ENCODE peak calls at places on chromosomes 5 and 9, in nine cellular contexts. V, Y, H, Z, U, A, B, I and T are unnamed samples.

GRCh38 chr9:126504977-126505455 is 108.7 kb upstream of the LMX1B start:
- DNase-seq in H (no peak), B (no peak), V (no peak), U (no peak), I (no peak), Z (no peak), Y (no peak), A (peak; percentile 52), T (no peak)

GRCh38 chr5:148807845-148808244 is 18.6 kb upstream of the ADRB2 start:
- DNase-seq in U (no peak), B (no peak), Y (no peak), H (no peak), Z (no peak), A (no peak), I (no peak), V (no peak), T (no peak)

GRCh38 chr9:107137495-107138202 is 145.4 kb upstream of the RAD23B start:
- DNase-seq in U (no peak), A (no peak), B (no peak), H (peak; percentile 58), V (no peak), Z (no peak), I (peak; percentile 45), Y (no peak), T (no peak)

GRCh38 chr5:124790895-124791732 is 44.7 kb upstream of the ZNF608 start:
- DNase-seq in B (no peak), I (peak; percentile 66), U (no peak), V (peak; percentile 9), Y (no peak), A (no peak), Z (no peak), H (no peak), T (peak; percentile 49)

GRCh38 chr5:87121315-87122170 is 146.1 kb upstream of the RASA1 start:
- DNase-seq in V (no peak), B (peak; percentile 62), H (peak; percentile 29), Z (no peak), A (no peak), I (peak; percentile 49), Y (no peak), U (peak; percentile 30), T (no peak)

GRCh38 chr9:69104830-69105527 is 69.1 kb upstream of the TJP2 start:
- DNase-seq in B (no peak), I (peak; percentile 85), V (no peak), H (no peak), Y (no peak), Z (no peak), A (no peak), U (no peak), T (peak; percentile 34)

GRCh38 chr9:85402541-85402940 is 339.2 kb downstream of the AGTPBP1 start:
- DNase-seq in Z (no peak), I (no peak), H (no peak), U (no peak), B (no peak), V (no peak), Y (no peak), A (no peak), T (no peak)

GRCh38 chr5:90873033-90873517 is 314.5 kb downstream of the ADGRV1 start:
- DNase-seq in B (no peak), Y (no peak), I (no peak), A (no peak), V (no peak), U (peak; percentile 31), Z (no peak), H (no peak), T (no peak)

GRCh38 chr9:125911861-125912260 is 164.7 kb downstream of the PBX3 start:
- DNase-seq in B (no peak), Z (no peak), V (no peak), H (no peak), A (no peak), Y (no peak), U (no peak), I (no peak), T (no peak)

GRCh38 chr5:107576736-107577440 is 93.8 kb downstream of the EFNA5 start:
- DNase-seq in U (no peak), I (no peak), Y (no peak), A (no peak), H (no peak), Z (no peak), V (no peak), B (no peak), T (no peak)

GRCh38 chr5:120093178-120093577 is 370.9 kb upstream of the PRR16 start:
- DNase-seq in Z (no peak), I (no peak), H (no peak), V (no peak), A (no peak), B (no peak), U (no peak), Y (no peak), T (no peak)

GRCh38 chr9:128162215-128163026 is 2.4 kb downstream of the BBLN start:
- DNase-seq in B (no peak), I (no peak), Y (no peak), Z (no peak), U (no peak), H (peak; percentile 50), V (no peak), A (no peak), T (no peak)

GRCh38 chr5:93189707-93190120 is 391.3 kb downstream of the NR2F1-AS1 start:
- DNase-seq in B (peak; percentile 86), U (no peak), Z (no peak), V (peak; percentile 35), H (peak; percentile 38), A (no peak), I (peak; percentile 47), Y (no peak), T (no peak)

GRCh38 chr5:158877124-158877581 is 222.6 kb downstream of the EBF1 start:
- DNase-seq in H (no peak), I (no peak), V (no peak), B (no peak), Y (no peak), A (no peak), Z (no peak), U (no peak), T (no peak)

GRCh38 chr5:220008-220407 is 1.9 kb downstream of the SDHA start:
- DNase-seq in H (no peak), I (no peak), Z (no peak), A (no peak), U (no peak), V (no peak), Y (no peak), B (no peak), T (no peak)

GRCh38 chr9:108207611-108208051 is 648.2 kb downstream of the ACTL7B start:
- DNase-seq in B (peak; percentile 29), H (no peak), I (no peak), A (no peak), Z (no peak), U (no peak), V (no peak), Y (no peak), T (no peak)

GRCh38 chr9:84107995-84108394 is 127.4 kb downstream of the RMI1 start:
- DNase-seq in U (no peak), A (no peak), B (no peak), Y (no peak), H (no peak), Z (no peak), I (no peak), V (no peak), T (no peak)

GRCh38 chr9:38127271-38127839 is 58.3 kb upstream of the SHB start:
- DNase-seq in A (no peak), Y (no peak), U (no peak), Z (no peak), I (no peak), V (no peak), H (no peak), B (no peak), T (no peak)

GRCh38 chr9:95815153-95815552 is 60.3 kb upstream of the ERCC6L2 start:
- DNase-seq in U (no peak), Y (no peak), V (no peak), H (peak; percentile 41), Z (no peak), A (no peak), I (no peak), B (no peak), T (no peak)

GRCh38 chr5:143124593-143124992 is 278.9 kb downstream of the NR3C1 start:
- DNase-seq in V (no peak), B (no peak), Y (no peak), Z (no peak), A (no peak), U (no peak), H (no peak), I (no peak), T (no peak)

GRCh38 chr5:81425569-81425968 is 31.6 kb upstream of the ACOT12 start:
- DNase-seq in I (peak; percentile 61), U (no peak), Y (peak; percentile 31), Z (no peak), V (no peak), B (no peak), H (peak; percentile 39), A (no peak), T (peak; percentile 35)

GRCh38 chr5:176542135-176542595 is 5.0 kb upstream of the RNF44 start:
- DNase-seq in I (no peak), V (no peak), Z (no peak), Y (no peak), H (no peak), B (no peak), A (no peak), U (peak; percentile 68), T (no peak)

GRCh38 chr9:130663258-130664171 is 879 bp upstream of the PRDM12 start:
- DNase-seq in Z (no peak), V (no peak), I (no peak), H (peak; percentile 50), A (no peak), U (no peak), Y (no peak), B (no peak), T (no peak)

GRCh38 chr9:78149738-78150291 is 86.1 kb upstream of the CEP78 start:
- DNase-seq in H (no peak), U (no peak), A (no peak), Y (no peak), V (no peak), Z (no peak), B (no peak), I (no peak), T (no peak)

GRCh38 chr5:57895766-57896165 is 413.2 kb upstream of the ACTBL2 start:
- DNase-seq in H (no peak), A (no peak), B (peak; percentile 39), Y (no peak), I (no peak), V (no peak), U (no peak), Z (no peak), T (no peak)

GRCh38 chr5:175558801-175559480 is 80.6 kb downstream of the SFXN1 start:
- DNase-seq in V (no peak), Z (no peak), B (no peak), A (no peak), Y (no peak), H (no peak), U (no peak), I (no peak), T (no peak)

GRCh38 chr9:110131499-110131898 is 76.5 kb downstream of the C9orf152 start:
- DNase-seq in B (no peak), H (no peak), Z (no peak), U (no peak), A (no peak), I (no peak), Y (peak; percentile 38), V (no peak), T (no peak)

GRCh38 chr9:19481471-19481870 is 72.7 kb downstream of the ACER2 start:
- DNase-seq in V (no peak), A (no peak), H (no peak), B (no peak), I (no peak), Y (no peak), Z (no peak), U (no peak), T (no peak)